ENCODE peak calls at places on chromosomes 13 and 19, in seven cellular contexts. K is stimulated activated CD4-positive, alpha-beta T cell treated with anti-CD3 and anti-CD28 coated beads, Interleukin-12 subunit alpha, Interleukin-12 subunit beta, amount 100 ng/mL, for 48 hours; E is RWPE1; R is fibroblast of the aortic adventitia; F is AG10803; G is activated effector memory CD4-positive, alpha-beta T cell treated with anti-CD3 and anti-CD28 coated beads, Interleukin-2, amount 50 U/mL, for 16 hours; M is AG08396. X is an unnamed sample.

GRCh38 chr13:79409828-79410227 is 3.8 kb upstream of the RBM26 start:
- DNase-seq in K (no peak), E (no peak), R (no peak), F (no peak), G (no peak), M (no peak), X (no peak)

GRCh38 chr19:45414468-45414867 is 8.0 kb downstream of the POLR1G start:
- DNase-seq in K (no peak), E (no peak), R (no peak), F (no peak), G (no peak), M (no peak), X (no peak)

GRCh38 chr19:20661150-20661819 is at the start of gene ZNF626:
- DNase-seq in K (peak; percentile 86), E (peak; percentile 77), R (peak; percentile 97), F (peak; percentile 96), G (peak; percentile 95), M (peak; percentile 92), X (peak; percentile 95)

GRCh38 chr13:36353001-36353400 is 6.8 kb upstream of the SPART start:
- DNase-seq in K (no peak), E (no peak), R (peak; percentile 47), F (peak; percentile 83), G (no peak), M (peak; percentile 5), X (no peak)

GRCh38 chr19:42474743-42475142 is 32.0 kb upstream of the CXCL17 start:
- DNase-seq in K (no peak), E (no peak), R (no peak), F (no peak), G (no peak), M (no peak), X (no peak)

GRCh38 chr19:47107953-47108746 is 5.4 kb downstream of the ZC3H4 start:
- DNase-seq in K (no peak), E (no peak), R (peak; percentile 43), F (peak; percentile 42), G (no peak), M (peak; percentile 31), X (no peak)

GRCh38 chr19:1074512-1075283 is 7.7 kb downstream of the ARHGAP45 start:
- DNase-seq in K (peak; percentile 73), E (peak; percentile 82), R (no peak), F (no peak), G (peak; percentile 96), M (peak; percentile 82), X (peak; percentile 91)

GRCh38 chr13:60787083-60787482 is 390.1 kb downstream of the TDRD3 start:
- DNase-seq in K (no peak), E (no peak), R (peak; percentile 16), F (no peak), G (no peak), M (no peak), X (no peak)

GRCh38 chr13:20825476-20825875 is 51.7 kb upstream of the EEF1AKMT1 start:
- DNase-seq in K (no peak), E (no peak), R (peak; percentile 59), F (peak; percentile 11), G (no peak), M (peak; percentile 5), X (no peak)

GRCh38 chr13:94143624-94144350 is 335.7 kb downstream of the DCT start:
- DNase-seq in K (no peak), E (no peak), R (no peak), F (no peak), G (no peak), M (no peak), X (no peak)

GRCh38 chr19:57992841-57993240 is 9.8 kb downstream of the ZNF606 start:
- DNase-seq in K (no peak), E (no peak), R (no peak), F (no peak), G (no peak), M (no peak), X (no peak)

GRCh38 chr19:10339380-10339960 is at the start of gene ICAM3:
- DNase-seq in K (peak; percentile 65), E (no peak), R (no peak), F (no peak), G (peak; percentile 88), M (no peak), X (peak; percentile 80)

X was measured in activated CD8-positive, alpha-beta T cell treated with anti-CD3 and anti-CD28 coated beads, Interleukin-2, amount 10 ng/mL, durations not matched to agents 7 days and 5 days.